ENCODE peak calls at places on chromosomes 2 and 18, in four cellular contexts. B, R, V and Q are unnamed samples.

GRCh38 chr2:240567137-240567871 is 980 bp upstream of the RNPEPL1 start:
- DNase-seq in V (no peak), R (no peak), B (peak), Q (no peak)

GRCh38 chr2:30655660-30656059 is 151.6 kb downstream of the CAPN13 start:
- DNase-seq in B (no peak), V (no peak), R (no peak), Q (peak)

GRCh38 chr2:183248866-183249567 is 124.8 kb downstream of the NUP35 start:
- DNase-seq in R (no peak), B (peak), V (peak), Q (peak)

GRCh38 chr18:78518805-78519204 is 460.8 kb upstream of the SALL3 start:
- DNase-seq in V (no peak), B (no peak), R (no peak), Q (no peak)

GRCh38 chr2:19826874-19827273 is 74.9 kb downstream of the TTC32 start:
- DNase-seq in B (no peak), R (no peak), V (no peak), Q (no peak)

GRCh38 chr2:10900216-10901109 is 11.3 kb upstream of the KCNF1 start:
- DNase-seq in R (no peak), B (no peak), V (no peak), Q (no peak)

GRCh38 chr2:120669121-120669952 is 66.3 kb upstream of the GLI2 start:
- DNase-seq in V (no peak), R (no peak), B (peak), Q (peak)

GRCh38 chr18:23053756-23054457 is 81.4 kb upstream of the CABLES1 start:
- DNase-seq in V (no peak), B (peak), R (no peak), Q (peak)

GRCh38 chr2:64284751-64285150 is 140.5 kb upstream of the PELI1 start:
- DNase-seq in R (no peak), V (no peak), B (no peak), Q (no peak)

GRCh38 chr18:28439870-28440269 is 262.9 kb upstream of the CDH2 start:
- DNase-seq in V (no peak), B (no peak), R (no peak), Q (peak)